ENCODE peak calls at places on chromosome 18, in nine cellular contexts. S is fibroblast of lung; O is uterus; A is lower lobe of right lung; D is tibial nerve; N is tibial artery; Q is Panc1; J is CD8-positive, alpha-beta T cell; P is heart left ventricle. H is an unnamed sample. For H3K36me3 and H3K4me1, the result is how much of the 10 kb centered on the place peaks cover.

GRCh38 chr18:14963246-14963645 is 215.3 kb downstream of the ANKRD30B start:
- DNase-seq in S (no peak), O (no peak), A (no peak), D (no peak), N (no peak), Q (no peak), J (no peak), P (no peak), H (no peak)

GRCh38 chr18:23934252-23934651 is 80.3 kb upstream of the TTC39C start:
- DNase-seq in S (no peak), O (no peak), A (no peak), D (no peak), N (no peak), Q (no peak), J (no peak), P (no peak), H (no peak)

GRCh38 chr18:27315001-27315400 is 129.9 kb upstream of the CHST9 start:
- DNase-seq in S (no peak), O (no peak), A (no peak), D (no peak), N (no peak), Q (no peak), J (no peak), P (no peak), H (no peak)

GRCh38 chr18:21826196-21826595 is 85.6 kb downstream of the MIB1 start:
- DNase-seq in S (peak), O (no peak), A (no peak), D (no peak), N (no peak), Q (no peak), J (no peak), P (no peak), H (no peak)

GRCh38 chr18:79401494-79402208 is 5.9 kb downstream of the NFATC1 start:
- DNase-seq in S (no peak), O (no peak), A (peak), D (no peak), N (no peak), Q (no peak), J (no peak), P (no peak), H (no peak)

GRCh38 chr18:12462242-12462641 is 54.5 kb downstream of the PRELID3A start:
- DNase-seq in S (no peak), O (no peak), A (no peak), D (no peak), N (no peak), Q (no peak), J (no peak), P (no peak), H (no peak)

GRCh38 chr18:55821219-55821618 is 233.2 kb upstream of the TCF4 start:
- DNase-seq in S (peak), O (no peak), A (no peak), D (no peak), N (no peak), Q (no peak), J (no peak), P (no peak), H (no peak)

GRCh38 chr18:11279461-11279860 is 130.1 kb upstream of the PIEZO2 start:
- DNase-seq in S (no peak), O (no peak), A (no peak), D (no peak), N (no peak), Q (no peak), J (no peak), P (no peak), H (no peak)

GRCh38 chr18:58895385-58895784 is 30.7 kb downstream of the ZNF532 start:
- DNase-seq in S (no peak), O (no peak), A (no peak), D (no peak), N (no peak), Q (no peak), J (no peak), P (no peak), H (no peak)

GRCh38 chr18:79543861-79544385 is 135.7 kb upstream of the CTDP1 start:
- DNase-seq in S (no peak), O (peak), A (peak), D (no peak), N (peak), Q (no peak), J (no peak), P (no peak), H (no peak)

GRCh38 chr18:13280066-13280795 is 61.7 kb downstream of the LDLRAD4 start:
- DNase-seq in S (peak), O (no peak), A (no peak), D (no peak), N (no peak), Q (no peak), J (no peak), P (peak), H (no peak)

DNA sequence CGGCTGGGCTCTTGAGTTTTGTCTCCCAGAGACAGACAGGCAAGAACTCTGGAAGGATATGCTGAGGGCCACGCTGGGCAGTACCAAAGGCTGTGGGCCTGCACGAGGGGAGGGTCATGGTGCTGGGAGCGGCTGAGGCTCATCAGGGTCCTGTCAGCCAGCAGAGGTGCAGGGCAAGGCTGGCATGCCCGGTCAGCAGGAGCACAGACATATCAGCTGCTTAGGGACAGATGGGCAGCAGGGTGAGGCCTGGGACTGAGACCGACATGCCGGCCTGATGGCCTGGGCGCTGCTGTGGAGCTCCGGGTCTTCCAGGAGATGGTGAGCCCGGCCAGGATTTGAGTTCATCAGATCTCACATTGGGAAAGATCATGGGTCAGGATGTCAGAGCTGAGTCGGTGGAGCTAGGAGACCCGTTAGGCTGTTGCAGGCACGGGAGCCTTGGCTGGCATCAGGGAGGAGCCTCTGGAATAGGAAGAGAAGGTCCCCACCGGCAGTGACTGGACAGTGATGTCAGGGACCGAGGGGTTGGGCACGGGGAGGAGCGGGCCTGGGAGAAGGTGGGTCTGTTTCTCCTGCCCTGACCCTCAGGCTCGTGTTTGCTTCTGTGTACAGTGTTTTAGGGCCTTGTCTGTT is 18.8 kb downstream of the CNDP2 start:
- DNase-seq in S (no peak), O (no peak), A (no peak), D (no peak), N (peak), Q (no peak), J (no peak), P (no peak), H (no peak)
- H3K36me3 ChIP-seq in S (under half), O (under half), A (half or more), D (half or more), N (half or more), Q (under half), J (half or more), P (under half), H (half or more)

DNA sequence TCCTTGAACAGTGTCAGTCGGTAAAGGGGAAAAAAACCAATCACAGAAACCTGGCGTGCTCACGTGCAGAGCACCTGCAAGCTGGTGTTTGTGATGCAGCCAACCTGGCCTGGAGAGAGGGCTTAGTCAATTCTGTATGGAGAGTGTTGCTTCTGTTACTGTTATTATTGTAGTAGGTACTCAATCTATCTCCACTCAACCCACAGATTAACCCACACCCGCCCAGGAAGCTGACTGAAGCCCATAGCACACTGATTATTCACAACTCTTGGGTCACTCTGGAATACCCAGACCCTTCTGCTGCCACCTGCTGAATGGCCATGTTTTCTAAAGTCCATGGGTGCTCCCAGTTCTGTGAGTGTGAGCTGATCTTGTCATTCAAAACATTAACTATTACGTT is 53.9 kb downstream of the TNFRSF11A start:
- DNase-seq in S (peak), O (no peak), A (no peak), D (no peak), N (no peak), Q (no peak), J (no peak), P (no peak), H (no peak)
- TF ChIP-seq CTCF in S (no peak), O (no peak), A (no peak), D (no peak), N (no peak), Q (no peak), J (no peak), P (no peak), H (no peak)

GRCh38 chr18:2963048-2963447 is 49.9 kb downstream of the LPIN2 start:
- DNase-seq in S (no peak), O (no peak), A (no peak), D (no peak), N (no peak), Q (no peak), J (peak), P (no peak), H (no peak)

GRCh38 chr18:2965797-2966196 is 47.1 kb downstream of the LPIN2 start:
- DNase-seq in S (no peak), O (no peak), A (no peak), D (no peak), N (no peak), Q (no peak), J (no peak), P (no peak), H (no peak)

GRCh38 chr18:2967357-2967756 is 45.6 kb downstream of the LPIN2 start:
- DNase-seq in S (no peak), O (no peak), A (no peak), D (no peak), N (no peak), Q (no peak), J (no peak), P (no peak), H (no peak)

GRCh38 chr18:2961828-2962227 is 51.1 kb downstream of the LPIN2 start:
- DNase-seq in S (peak), O (no peak), A (no peak), D (no peak), N (no peak), Q (no peak), J (no peak), P (no peak), H (no peak)

DNA sequence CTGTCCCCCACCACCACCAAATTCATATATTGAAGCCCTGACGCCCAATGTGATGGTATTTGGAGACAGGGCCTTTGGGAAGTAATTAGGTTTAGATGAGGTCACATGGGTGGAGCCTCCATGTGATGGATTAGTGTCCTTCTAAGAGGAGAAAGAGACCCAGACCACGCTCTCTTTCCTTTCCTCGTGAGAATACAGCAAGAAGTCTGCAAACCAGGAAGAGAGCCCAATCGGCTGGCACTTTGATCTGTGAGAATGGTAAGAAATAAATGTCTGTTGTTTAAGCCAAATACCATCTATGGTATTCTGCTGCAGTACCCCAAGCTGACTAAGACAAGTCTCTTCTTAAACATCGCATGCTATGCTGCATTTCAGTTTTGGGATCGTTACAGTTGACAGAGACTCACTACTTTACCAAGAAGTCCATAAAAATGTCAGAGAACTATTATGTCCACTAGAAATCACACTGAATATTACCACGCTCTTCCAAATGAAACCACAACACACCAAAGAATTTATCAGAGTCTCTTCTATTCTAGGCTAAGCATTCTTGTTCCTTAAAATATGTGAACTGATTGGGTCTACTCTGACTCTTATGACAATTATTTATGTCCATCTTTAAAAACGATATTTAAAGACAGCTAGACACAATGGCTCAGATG is 48.5 kb downstream of the LPIN2 start:
- DNase-seq in S (peak), O (no peak), A (no peak), D (no peak), N (no peak), Q (no peak), J (no peak), P (no peak), H (no peak)
- H3K4me1 ChIP-seq in S (under half), O (under half), A (half or more), D (under half), N (half or more), Q (under half), J (half or more), P (under half), H (under half)

GRCh38 chr18:63407734-63408133 is 14.5 kb downstream of the VPS4B start:
- DNase-seq in S (no peak), O (no peak), A (no peak), D (no peak), N (no peak), Q (no peak), J (no peak), P (no peak), H (no peak)

GRCh38 chr18:63409301-63409700 is 13.0 kb downstream of the VPS4B start:
- DNase-seq in S (peak), O (no peak), A (no peak), D (no peak), N (no peak), Q (no peak), J (no peak), P (no peak), H (no peak)

GRCh38 chr18:63410792-63411191 is 11.5 kb downstream of the VPS4B start:
- DNase-seq in S (peak), O (no peak), A (no peak), D (no peak), N (no peak), Q (no peak), J (no peak), P (no peak), H (no peak)

GRCh38 chr18:63412949-63413348 is 9.3 kb downstream of the VPS4B start:
- DNase-seq in S (no peak), O (no peak), A (no peak), D (no peak), N (no peak), Q (no peak), J (no peak), P (no peak), H (no peak)
- H3K36me3 ChIP-seq in S (under half), O (under half), A (half or more), D (half or more), N (half or more), Q (under half), J (under half), P (under half), H (under half)

GRCh38 chr18:3994061-3994687 is 460.9 kb downstream of the DLGAP1 start:
- DNase-seq in S (no peak), O (no peak), A (no peak), D (no peak), N (no peak), Q (no peak), J (no peak), P (no peak), H (no peak)

GRCh38 chr18:3995476-3996102 is 459.5 kb downstream of the DLGAP1 start:
- DNase-seq in S (peak), O (peak), A (no peak), D (no peak), N (no peak), Q (peak), J (peak), P (peak), H (no peak)

GRCh38 chr18:4004176-4004829 is 450.8 kb downstream of the DLGAP1 start:
- DNase-seq in S (peak), O (no peak), A (no peak), D (no peak), N (no peak), Q (no peak), J (no peak), P (no peak), H (no peak)

GRCh38 chr18:3998698-3999333 is 456.3 kb downstream of the DLGAP1 start:
- DNase-seq in S (peak), O (no peak), A (no peak), D (no peak), N (no peak), Q (no peak), J (no peak), P (no peak), H (no peak)
- TF ChIP-seq CTCF in S (peak), O (peak), A (peak), D (peak), N (peak), Q (peak), J (peak), P (peak), H (peak)